ENCODE peak calls at places on chromosomes 4 and X, in six cellular contexts. One of them, this sample, is unnamed.
A peak's percentile ranks its signal among the peaks of the same experiment; 100 is the strongest.

GRCh38 chrX:136395271-136395670 is 92.5 kb upstream of the BRS3 start:
- DNase-seq in mesendoderm: no peak
- DNase-seq in Kasumi-1: no peak
- DNase-seq in nephron progenitor cell: no peak
- DNase-seq in bronchial epithelial cell: peak; percentile 76
- DNase-seq in H9: no peak
- DNase-seq in this sample: no peak

GRCh38 chrX:111040377-111041017 is 55.5 kb upstream of the PAK3 start:
- DNase-seq in mesendoderm: no peak
- DNase-seq in Kasumi-1: peak; percentile 51
- DNase-seq in nephron progenitor cell: no peak
- DNase-seq in bronchial epithelial cell: peak; percentile 81
- DNase-seq in H9: no peak
- DNase-seq in this sample: no peak

GRCh38 chr4:176256921-176257320 is 12.1 kb downstream of the ASB5 start:
- DNase-seq in mesendoderm: no peak
- DNase-seq in Kasumi-1: no peak
- DNase-seq in nephron progenitor cell: no peak
- DNase-seq in bronchial epithelial cell: no peak
- DNase-seq in H9: no peak
- DNase-seq in this sample: no peak

GRCh38 chr4:3449574-3450534 is 8.1 kb downstream of the HGFAC start:
- DNase-seq in mesendoderm: no peak
- DNase-seq in Kasumi-1: no peak
- DNase-seq in nephron progenitor cell: no peak
- DNase-seq in bronchial epithelial cell: no peak
- DNase-seq in H9: no peak
- DNase-seq in this sample: no peak

GRCh38 chrX:74422576-74423288 is 1.4 kb downstream of the SLC16A2 start:
- DNase-seq in mesendoderm: peak; percentile 88
- DNase-seq in Kasumi-1: peak; percentile 29
- DNase-seq in nephron progenitor cell: peak; percentile 67
- DNase-seq in bronchial epithelial cell: peak; percentile 26
- DNase-seq in H9: peak; percentile 65
- DNase-seq in this sample: peak; percentile 66

GRCh38 chr4:185472063-185472542 is 570 bp upstream of the CCDC110 start:
- DNase-seq in mesendoderm: no peak
- DNase-seq in Kasumi-1: no peak
- DNase-seq in nephron progenitor cell: no peak
- DNase-seq in bronchial epithelial cell: no peak
- DNase-seq in H9: no peak
- DNase-seq in this sample: no peak

GRCh38 chr4:28639747-28640146 is 1779.1 kb downstream of the STIM2 start:
- DNase-seq in mesendoderm: no peak
- DNase-seq in Kasumi-1: no peak
- DNase-seq in nephron progenitor cell: no peak
- DNase-seq in bronchial epithelial cell: no peak
- DNase-seq in H9: no peak
- DNase-seq in this sample: no peak

GRCh38 chr4:179624768-179625181 is 2182.5 kb upstream of the AGA start:
- DNase-seq in mesendoderm: peak; percentile 34
- DNase-seq in Kasumi-1: peak; percentile 31
- DNase-seq in nephron progenitor cell: no peak
- DNase-seq in bronchial epithelial cell: peak; percentile 27
- DNase-seq in H9: peak; percentile 31
- DNase-seq in this sample: peak; percentile 15

GRCh38 chrX:22652596-22652995 is 347.2 kb upstream of the DDX53 start:
- DNase-seq in mesendoderm: peak; percentile 80
- DNase-seq in Kasumi-1: no peak
- DNase-seq in nephron progenitor cell: peak; percentile 12
- DNase-seq in bronchial epithelial cell: peak; percentile 21
- DNase-seq in H9: peak; percentile 60
- DNase-seq in this sample: peak; percentile 1

GRCh38 chrX:109783712-109784109 is 50.7 kb upstream of the ACSL4 start:
- DNase-seq in mesendoderm: no peak
- DNase-seq in Kasumi-1: no peak
- DNase-seq in nephron progenitor cell: no peak
- DNase-seq in bronchial epithelial cell: peak; percentile 13
- DNase-seq in H9: no peak
- DNase-seq in this sample: no peak

GRCh38 chr4:173357939-173358338 is 12.8 kb upstream of the SAP30 start:
- DNase-seq in mesendoderm: no peak
- DNase-seq in Kasumi-1: no peak
- DNase-seq in nephron progenitor cell: no peak
- DNase-seq in bronchial epithelial cell: no peak
- DNase-seq in H9: no peak
- DNase-seq in this sample: no peak

GRCh38 chrX:49910344-49910743 is 12.1 kb upstream of the CLCN5 start:
- DNase-seq in mesendoderm: no peak
- DNase-seq in Kasumi-1: peak; percentile 1
- DNase-seq in nephron progenitor cell: no peak
- DNase-seq in bronchial epithelial cell: no peak
- DNase-seq in H9: no peak
- DNase-seq in this sample: no peak

GRCh38 chr4:30443289-30443688 is 276.9 kb upstream of the PCDH7 start:
- DNase-seq in mesendoderm: peak; percentile 75
- DNase-seq in Kasumi-1: no peak
- DNase-seq in nephron progenitor cell: no peak
- DNase-seq in bronchial epithelial cell: no peak
- DNase-seq in H9: peak; percentile 37
- DNase-seq in this sample: no peak

GRCh38 chrX:21745756-21746155 is 12.2 kb downstream of the SMPX start:
- DNase-seq in mesendoderm: peak; percentile 23
- DNase-seq in Kasumi-1: peak; percentile 29
- DNase-seq in nephron progenitor cell: peak; percentile 52
- DNase-seq in bronchial epithelial cell: no peak
- DNase-seq in H9: no peak
- DNase-seq in this sample: peak; percentile 30

GRCh38 chr4:123699823-123700822 is 303.5 kb downstream of the SPRY1 start:
- DNase-seq in mesendoderm: peak; percentile 47
- DNase-seq in Kasumi-1: no peak
- DNase-seq in nephron progenitor cell: no peak
- DNase-seq in bronchial epithelial cell: peak; percentile 63
- DNase-seq in H9: no peak
- DNase-seq in this sample: no peak

GRCh38 chr4:27973056-27973455 is 1112.4 kb downstream of the STIM2 start:
- DNase-seq in mesendoderm: no peak
- DNase-seq in Kasumi-1: no peak
- DNase-seq in nephron progenitor cell: no peak
- DNase-seq in bronchial epithelial cell: no peak
- DNase-seq in H9: no peak
- DNase-seq in this sample: no peak

GRCh38 chr4:113476800-113477199 is 284.7 kb downstream of the CAMK2D start:
- DNase-seq in mesendoderm: peak; percentile 13
- DNase-seq in Kasumi-1: no peak
- DNase-seq in nephron progenitor cell: no peak
- DNase-seq in bronchial epithelial cell: peak; percentile 80
- DNase-seq in H9: no peak
- DNase-seq in this sample: no peak

GRCh38 chr4:2592572-2592971 is 56.1 kb downstream of the FAM193A start:
- DNase-seq in mesendoderm: peak; percentile 55
- DNase-seq in Kasumi-1: peak; percentile 74
- DNase-seq in nephron progenitor cell: no peak
- DNase-seq in bronchial epithelial cell: no peak
- DNase-seq in H9: peak; percentile 64
- DNase-seq in this sample: peak; percentile 48

GRCh38 chrX:136835761-136836160 is 44.8 kb downstream of the RBMX start:
- DNase-seq in mesendoderm: peak; percentile 54
- DNase-seq in Kasumi-1: no peak
- DNase-seq in nephron progenitor cell: no peak
- DNase-seq in bronchial epithelial cell: no peak
- DNase-seq in H9: no peak
- DNase-seq in this sample: no peak

GRCh38 chrX:120213438-120214265 is 37.0 kb upstream of the ZBTB33 start:
- DNase-seq in mesendoderm: peak; percentile 77
- DNase-seq in Kasumi-1: peak; percentile 63
- DNase-seq in nephron progenitor cell: peak; percentile 68
- DNase-seq in bronchial epithelial cell: peak; percentile 37
- DNase-seq in H9: peak; percentile 69
- DNase-seq in this sample: peak; percentile 71

GRCh38 chr4:4386296-4386735 is 586 bp upstream of the NSG1 start:
- DNase-seq in mesendoderm: no peak
- DNase-seq in Kasumi-1: no peak
- DNase-seq in nephron progenitor cell: peak; percentile 46
- DNase-seq in bronchial epithelial cell: peak; percentile 22
- DNase-seq in H9: peak; percentile 59
- DNase-seq in this sample: no peak

GRCh38 chr4:13537011-13537831 is 7.1 kb downstream of the NKX3-2 start:
- DNase-seq in mesendoderm: no peak
- DNase-seq in Kasumi-1: no peak
- DNase-seq in nephron progenitor cell: no peak
- DNase-seq in bronchial epithelial cell: no peak
- DNase-seq in H9: no peak
- DNase-seq in this sample: no peak

GRCh38 chr4:78764498-78764961 is 11.6 kb upstream of the BMP2K start:
- DNase-seq in mesendoderm: peak; percentile 39
- DNase-seq in Kasumi-1: no peak
- DNase-seq in nephron progenitor cell: no peak
- DNase-seq in bronchial epithelial cell: peak; percentile 81
- DNase-seq in H9: no peak
- DNase-seq in this sample: no peak

GRCh38 chr4:71270901-71271300 is 67.9 kb upstream of the SLC4A4 start:
- DNase-seq in mesendoderm: peak; percentile 51
- DNase-seq in Kasumi-1: peak; percentile 24
- DNase-seq in nephron progenitor cell: peak; percentile 35
- DNase-seq in bronchial epithelial cell: peak; percentile 37
- DNase-seq in H9: peak; percentile 38
- DNase-seq in this sample: peak; percentile 41

GRCh38 chr4:53855886-53856260 is 208.5 kb downstream of the CHIC2 start:
- DNase-seq in mesendoderm: no peak
- DNase-seq in Kasumi-1: no peak
- DNase-seq in nephron progenitor cell: no peak
- DNase-seq in bronchial epithelial cell: peak; percentile 80
- DNase-seq in H9: no peak
- DNase-seq in this sample: no peak

GRCh38 chr4:48967101-48967500 is 19.0 kb upstream of the CWH43 start:
- DNase-seq in mesendoderm: no peak
- DNase-seq in Kasumi-1: no peak
- DNase-seq in nephron progenitor cell: no peak
- DNase-seq in bronchial epithelial cell: no peak
- DNase-seq in H9: no peak
- DNase-seq in this sample: no peak

GRCh38 chrX:22135994-22136684 is 104.0 kb downstream of the PHEX start:
- DNase-seq in mesendoderm: peak; percentile 37
- DNase-seq in Kasumi-1: peak; percentile 31
- DNase-seq in nephron progenitor cell: peak; percentile 38
- DNase-seq in bronchial epithelial cell: peak; percentile 88
- DNase-seq in H9: no peak
- DNase-seq in this sample: peak; percentile 35

GRCh38 chr4:143344774-143345173 is 8.1 kb downstream of the GAB1 start:
- DNase-seq in mesendoderm: no peak
- DNase-seq in Kasumi-1: no peak
- DNase-seq in nephron progenitor cell: no peak
- DNase-seq in bronchial epithelial cell: no peak
- DNase-seq in H9: no peak
- DNase-seq in this sample: no peak

GRCh38 chr4:111362891-111363290 is 740.0 kb upstream of the PITX2 start:
- DNase-seq in mesendoderm: peak; percentile 1
- DNase-seq in Kasumi-1: no peak
- DNase-seq in nephron progenitor cell: no peak
- DNase-seq in bronchial epithelial cell: no peak
- DNase-seq in H9: no peak
- DNase-seq in this sample: no peak

GRCh38 chrX:107675823-107676555 is 47.7 kb downstream of the PRPS1 start:
- DNase-seq in mesendoderm: no peak
- DNase-seq in Kasumi-1: peak; percentile 65
- DNase-seq in nephron progenitor cell: no peak
- DNase-seq in bronchial epithelial cell: no peak
- DNase-seq in H9: no peak
- DNase-seq in this sample: peak; percentile 93

GRCh38 chr4:1723131-1723801 is 1.9 kb downstream of the TACC3 start:
- DNase-seq in mesendoderm: no peak
- DNase-seq in Kasumi-1: peak; percentile 29
- DNase-seq in nephron progenitor cell: no peak
- DNase-seq in bronchial epithelial cell: peak; percentile 6
- DNase-seq in H9: no peak
- DNase-seq in this sample: peak; percentile 68

GRCh38 chr4:168183717-168184571 is 91.6 kb downstream of the ANXA10 start:
- DNase-seq in mesendoderm: peak; percentile 25
- DNase-seq in Kasumi-1: peak; percentile 58
- DNase-seq in nephron progenitor cell: no peak
- DNase-seq in bronchial epithelial cell: peak; percentile 54
- DNase-seq in H9: no peak
- DNase-seq in this sample: peak; percentile 51

GRCh38 chr4:61896717-61897116 is 696.6 kb downstream of the ADGRL3 start:
- DNase-seq in mesendoderm: no peak
- DNase-seq in Kasumi-1: no peak
- DNase-seq in nephron progenitor cell: no peak
- DNase-seq in bronchial epithelial cell: no peak
- DNase-seq in H9: no peak
- DNase-seq in this sample: no peak

GRCh38 chrX:121356139-121356849 is 308.9 kb downstream of the GLUD2 start:
- DNase-seq in mesendoderm: no peak
- DNase-seq in Kasumi-1: no peak
- DNase-seq in nephron progenitor cell: no peak
- DNase-seq in bronchial epithelial cell: no peak
- DNase-seq in H9: no peak
- DNase-seq in this sample: no peak